ENCODE peak calls at places on chromosomes 11 and 22, in nine cellular contexts. U is K562; X is GM13976; C is astrocyte of the spinal cord; L is A549; Q is mucosa of descending colon; J is epithelial cell of esophagus; S is CD4-positive, alpha-beta T cell; F is tibial artery. W is an unnamed sample.

GRCh38 chr11:128201006-128201405 is 386.4 kb downstream of the ETS1 start:
- DNase-seq in Q (no peak), J (no peak), C (no peak), F (no peak), L (no peak), U (no peak), X (no peak), S (no peak), W (no peak)

GRCh38 chr22:49915610-49916009 is 2.6 kb downstream of the ALG12 start:
- DNase-seq in Q (peak; percentile 22), C (no peak), L (no peak), X (no peak), J (no peak), F (no peak), U (no peak), S (no peak), W (no peak)

GRCh38 chr11:8871283-8871775 is 39.7 kb upstream of the AKIP1 start:
- DNase-seq in F (peak; percentile 77), L (peak; percentile 73), Q (peak; percentile 56), S (no peak), C (peak; percentile 93), U (no peak), X (no peak), J (peak; percentile 58), W (no peak)

GRCh38 chr11:107996025-107996776 is 12.5 kb upstream of the CUL5 start:
- DNase-seq in F (no peak), C (no peak), Q (no peak), X (no peak), S (no peak), J (no peak), U (no peak), L (no peak), W (no peak)

GRCh38 chr11:97079244-97079643 is 689.4 kb downstream of the JRKL start:
- DNase-seq in X (no peak), F (no peak), J (no peak), S (no peak), C (no peak), L (no peak), Q (no peak), U (no peak), W (peak; percentile 34)

GRCh38 chr11:64251722-64251985 is 324 bp downstream of the PLCB3 start:
- DNase-seq in S (no peak), F (no peak), J (no peak), X (no peak), Q (no peak), C (no peak), L (no peak), U (no peak), W (no peak)

GRCh38 chr11:3341298-3341697 is 37.6 kb downstream of the ZNF195 start:
- DNase-seq in S (peak; percentile 46), F (no peak), X (peak; percentile 68), L (no peak), Q (no peak), U (peak; percentile 82), C (peak; percentile 19), J (peak; percentile 29), W (peak; percentile 56)

GRCh38 chr22:29167032-29167911 is 38.4 kb upstream of the EMID1 start:
- DNase-seq in S (no peak), U (no peak), J (no peak), C (no peak), Q (no peak), X (peak; percentile 89), F (peak; percentile 56), L (no peak), W (peak; percentile 87)

GRCh38 chr11:124115782-124116616 is 749 bp downstream of the VWA5A start:
- DNase-seq in U (no peak), J (peak; percentile 21), Q (peak; percentile 70), C (no peak), F (no peak), L (no peak), S (no peak), X (no peak), W (no peak)

GRCh38 chr22:20520093-20520511 is 12.7 kb downstream of the MED15 start:
- DNase-seq in S (no peak), J (peak; percentile 37), U (no peak), Q (peak; percentile 2), X (no peak), L (no peak), C (peak; percentile 71), F (no peak), W (no peak)

GRCh38 chr11:43905788-43906187 is 25.2 kb downstream of the ALKBH3 start:
- DNase-seq in C (peak; percentile 27), L (no peak), J (no peak), S (no peak), Q (no peak), F (no peak), X (no peak), U (no peak), W (no peak)

GRCh38 chr11:85483861-85484260 is 143.3 kb downstream of the DLG2 start:
- DNase-seq in Q (no peak), L (no peak), C (peak; percentile 3), J (no peak), F (no peak), U (no peak), X (no peak), S (no peak), W (no peak)

GRCh38 chr11:118677977-118678376 is 1.5 kb downstream of the TREH start:
- DNase-seq in Q (no peak), U (no peak), X (no peak), J (no peak), S (no peak), C (no peak), F (peak; percentile 43), L (no peak), W (no peak)

GRCh38 chr22:26513852-26514251 is 1.6 kb upstream of the TFIP11 start:
- DNase-seq in S (no peak), X (no peak), F (no peak), Q (no peak), U (no peak), L (no peak), C (no peak), J (no peak), W (no peak)

GRCh38 chr22:26514419-26515161 is 2.3 kb upstream of the TFIP11 start:
- DNase-seq in Q (no peak), J (no peak), L (no peak), C (no peak), X (no peak), S (no peak), U (no peak), F (no peak), W (no peak)

GRCh38 chr22:26517429-26517828 is 5.2 kb upstream of the TFIP11 start:
- DNase-seq in U (no peak), Q (no peak), L (no peak), X (no peak), F (no peak), C (no peak), S (no peak), J (no peak), W (no peak)

GRCh38 chr22:26515938-26516337 is 3.7 kb upstream of the TFIP11 start:
- DNase-seq in F (no peak), C (no peak), J (no peak), S (no peak), L (no peak), X (no peak), Q (no peak), U (no peak), W (no peak)

DNA sequence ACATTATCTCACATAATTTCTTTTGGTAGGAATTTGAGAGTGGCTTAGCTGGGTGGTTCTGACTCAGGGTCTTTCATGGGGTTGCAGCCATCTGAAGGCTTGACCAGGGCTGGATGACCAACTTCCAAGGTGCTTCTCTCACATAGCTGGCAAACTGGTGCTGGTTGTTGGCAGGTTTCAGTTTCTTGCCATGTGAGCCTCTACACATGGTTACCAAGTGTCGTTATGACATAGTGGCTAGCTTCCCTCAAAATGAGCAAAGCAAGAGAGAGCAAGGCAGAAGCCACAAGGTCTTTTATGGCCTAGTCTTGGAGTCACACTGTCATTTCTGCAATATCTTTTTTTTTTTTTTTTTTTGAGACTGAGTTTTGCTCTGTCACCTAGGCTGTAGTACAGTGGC is 4.2 kb upstream of the TFIP11 start:
- DNase-seq in L (no peak), C (no peak), S (no peak), U (no peak), J (no peak), F (no peak), X (no peak), Q (no peak), W (no peak)
- TF ChIP-seq CTCF in L (no peak), C (no peak), S (no peak), U (no peak), J (no peak), F (no peak), X (no peak), Q (no peak), W (no peak)

GRCh38 chr11:68402355-68403031 is 58.1 kb upstream of the PPP6R3 start:
- DNase-seq in X (no peak), J (no peak), Q (no peak), L (no peak), S (no peak), C (no peak), U (no peak), F (no peak), W (no peak)
- TF ChIP-seq CTCF in X (no peak), J (no peak), Q (no peak), L (no peak), S (no peak), C (no peak), U (peak; percentile 10), F (no peak), W (peak; percentile 17)

GRCh38 chr11:125772834-125773505 is 5.7 kb downstream of the PATE2 start:
- DNase-seq in Q (no peak), J (peak; percentile 21), C (peak; percentile 65), X (no peak), U (no peak), S (no peak), F (no peak), L (no peak), W (no peak)
- TF ChIP-seq CTCF in Q (no peak), J (no peak), C (no peak), X (no peak), U (no peak), S (no peak), F (no peak), L (no peak), W (no peak)

GRCh38 chr22:43922123-43922522 is 1.5 kb upstream of the PNPLA3 start:
- DNase-seq in F (no peak), Q (no peak), S (no peak), X (no peak), U (peak; percentile 18), L (no peak), J (no peak), C (no peak), W (no peak)

GRCh38 chr22:43923191-43923590 is 414 bp upstream of the PNPLA3 start:
- DNase-seq in U (no peak), L (no peak), F (no peak), X (peak; percentile 69), Q (no peak), S (no peak), J (no peak), C (peak; percentile 48), W (peak; percentile 72)

GRCh38 chr22:43926349-43926710 is 2.7 kb downstream of the PNPLA3 start:
- DNase-seq in L (no peak), J (peak; percentile 55), S (no peak), X (no peak), U (no peak), F (no peak), C (no peak), Q (no peak), W (no peak)

GRCh38 chr22:43925433-43926348 is 2.1 kb downstream of the PNPLA3 start:
- DNase-seq in C (no peak), X (no peak), S (no peak), J (peak; percentile 86), Q (no peak), U (no peak), F (no peak), L (no peak), W (no peak)

GRCh38 chr22:43923631-43924548 is at the start of gene PNPLA3:
- DNase-seq in L (peak; percentile 71), J (peak; percentile 92), X (peak; percentile 92), S (peak; percentile 69), U (peak; percentile 85), F (peak; percentile 80), C (peak; percentile 89), Q (peak; percentile 89), W (peak; percentile 89)
- TF ChIP-seq CTCF in L (peak; percentile 29), J (no peak), X (no peak), S (no peak), U (no peak), F (no peak), C (peak; percentile 40), Q (no peak), W (no peak)

W was measured in GM13977.